ENCODE peak calls at places on chromosomes 13 and 19, in five cellular contexts. One of them, this sample, is unnamed.

GRCh38 chr13:95579303-95579702 is 26.8 kb downstream of the CLDN10 start:
- DNase-seq in fibroblast of the aortic adventitia: no peak
- DNase-seq in ACHN: no peak
- DNase-seq in NCI-H1105: no peak
- DNase-seq in stimulated activated CD8-positive, alpha-beta memory T cell treated with anti-CD3 and anti-CD28 coated beads, Interleukin-2, amount 100 ng/mL, for 48 hours: no peak
- DNase-seq in this sample: no peak

GRCh38 chr19:4676955-4677731 is 7.0 kb upstream of the MYDGF start:
- DNase-seq in fibroblast of the aortic adventitia: peak
- DNase-seq in ACHN: peak
- DNase-seq in NCI-H1105: no peak
- DNase-seq in stimulated activated CD8-positive, alpha-beta memory T cell treated with anti-CD3 and anti-CD28 coated beads, Interleukin-2, amount 100 ng/mL, for 48 hours: no peak
- DNase-seq in this sample: no peak

GRCh38 chr13:32314968-32315254 is 252 bp downstream of the ZAR1L start:
- DNase-seq in fibroblast of the aortic adventitia: peak
- DNase-seq in ACHN: peak
- DNase-seq in NCI-H1105: no peak
- DNase-seq in stimulated activated CD8-positive, alpha-beta memory T cell treated with anti-CD3 and anti-CD28 coated beads, Interleukin-2, amount 100 ng/mL, for 48 hours: peak
- DNase-seq in this sample: no peak

GRCh38 chr19:6259312-6259861 is 20.4 kb downstream of the MLLT1 start:
- DNase-seq in fibroblast of the aortic adventitia: peak
- DNase-seq in ACHN: no peak
- DNase-seq in NCI-H1105: no peak
- DNase-seq in stimulated activated CD8-positive, alpha-beta memory T cell treated with anti-CD3 and anti-CD28 coated beads, Interleukin-2, amount 100 ng/mL, for 48 hours: no peak
- DNase-seq in this sample: no peak

GRCh38 chr19:7832009-7832408 is 2.0 kb downstream of the EVI5L start:
- DNase-seq in fibroblast of the aortic adventitia: no peak
- DNase-seq in ACHN: no peak
- DNase-seq in NCI-H1105: no peak
- DNase-seq in stimulated activated CD8-positive, alpha-beta memory T cell treated with anti-CD3 and anti-CD28 coated beads, Interleukin-2, amount 100 ng/mL, for 48 hours: no peak
- DNase-seq in this sample: no peak

GRCh38 chr19:41887711-41888382 is 4.9 kb downstream of the ARHGEF1 start:
- DNase-seq in fibroblast of the aortic adventitia: no peak
- DNase-seq in ACHN: no peak
- DNase-seq in NCI-H1105: no peak
- DNase-seq in stimulated activated CD8-positive, alpha-beta memory T cell treated with anti-CD3 and anti-CD28 coated beads, Interleukin-2, amount 100 ng/mL, for 48 hours: peak
- DNase-seq in this sample: no peak

GRCh38 chr13:23868521-23868920 is 20.7 kb downstream of the MIPEP start:
- DNase-seq in fibroblast of the aortic adventitia: peak
- DNase-seq in ACHN: no peak
- DNase-seq in NCI-H1105: no peak
- DNase-seq in stimulated activated CD8-positive, alpha-beta memory T cell treated with anti-CD3 and anti-CD28 coated beads, Interleukin-2, amount 100 ng/mL, for 48 hours: no peak
- DNase-seq in this sample: no peak

GRCh38 chr19:28208745-28209144 is 1004.2 kb downstream of the UQCRFS1 start:
- DNase-seq in fibroblast of the aortic adventitia: no peak
- DNase-seq in ACHN: no peak
- DNase-seq in NCI-H1105: no peak
- DNase-seq in stimulated activated CD8-positive, alpha-beta memory T cell treated with anti-CD3 and anti-CD28 coated beads, Interleukin-2, amount 100 ng/mL, for 48 hours: no peak
- DNase-seq in this sample: no peak

GRCh38 chr13:27619093-27619705 is 1.1 kb downstream of the LNX2 start:
- DNase-seq in fibroblast of the aortic adventitia: peak
- DNase-seq in ACHN: peak
- DNase-seq in NCI-H1105: no peak
- DNase-seq in stimulated activated CD8-positive, alpha-beta memory T cell treated with anti-CD3 and anti-CD28 coated beads, Interleukin-2, amount 100 ng/mL, for 48 hours: no peak
- DNase-seq in this sample: no peak

GRCh38 chr13:46170687-46171086 is 11.3 kb downstream of the LCP1 start:
- DNase-seq in fibroblast of the aortic adventitia: no peak
- DNase-seq in ACHN: no peak
- DNase-seq in NCI-H1105: no peak
- DNase-seq in stimulated activated CD8-positive, alpha-beta memory T cell treated with anti-CD3 and anti-CD28 coated beads, Interleukin-2, amount 100 ng/mL, for 48 hours: no peak
- DNase-seq in this sample: no peak

GRCh38 chr19:17775245-17775927 is 19.6 kb upstream of the B3GNT3 start:
- DNase-seq in fibroblast of the aortic adventitia: peak
- DNase-seq in ACHN: peak
- DNase-seq in NCI-H1105: no peak
- DNase-seq in stimulated activated CD8-positive, alpha-beta memory T cell treated with anti-CD3 and anti-CD28 coated beads, Interleukin-2, amount 100 ng/mL, for 48 hours: no peak
- DNase-seq in this sample: no peak

GRCh38 chr19:39342647-39343305 is 555 bp downstream of the SAMD4B start:
- DNase-seq in fibroblast of the aortic adventitia: no peak
- DNase-seq in ACHN: no peak
- DNase-seq in NCI-H1105: no peak
- DNase-seq in stimulated activated CD8-positive, alpha-beta memory T cell treated with anti-CD3 and anti-CD28 coated beads, Interleukin-2, amount 100 ng/mL, for 48 hours: no peak
- DNase-seq in this sample: no peak

GRCh38 chr19:11673608-11674041 is 65.1 kb downstream of the ZNF823 start:
- DNase-seq in fibroblast of the aortic adventitia: peak
- DNase-seq in ACHN: no peak
- DNase-seq in NCI-H1105: no peak
- DNase-seq in stimulated activated CD8-positive, alpha-beta memory T cell treated with anti-CD3 and anti-CD28 coated beads, Interleukin-2, amount 100 ng/mL, for 48 hours: no peak
- DNase-seq in this sample: no peak

GRCh38 chr13:25922373-25922772 is 129.4 kb downstream of the SHISA2 start:
- DNase-seq in fibroblast of the aortic adventitia: no peak
- DNase-seq in ACHN: no peak
- DNase-seq in NCI-H1105: no peak
- DNase-seq in stimulated activated CD8-positive, alpha-beta memory T cell treated with anti-CD3 and anti-CD28 coated beads, Interleukin-2, amount 100 ng/mL, for 48 hours: no peak
- DNase-seq in this sample: no peak

GRCh38 chr19:4575267-4575793 is 15.8 kb upstream of the SEMA6B start:
- DNase-seq in fibroblast of the aortic adventitia: peak
- DNase-seq in ACHN: peak
- DNase-seq in NCI-H1105: no peak
- DNase-seq in stimulated activated CD8-positive, alpha-beta memory T cell treated with anti-CD3 and anti-CD28 coated beads, Interleukin-2, amount 100 ng/mL, for 48 hours: no peak
- DNase-seq in this sample: no peak

GRCh38 chr13:23806874-23807522 is 82.2 kb downstream of the MIPEP start:
- DNase-seq in fibroblast of the aortic adventitia: no peak
- DNase-seq in ACHN: no peak
- DNase-seq in NCI-H1105: no peak
- DNase-seq in stimulated activated CD8-positive, alpha-beta memory T cell treated with anti-CD3 and anti-CD28 coated beads, Interleukin-2, amount 100 ng/mL, for 48 hours: no peak
- DNase-seq in this sample: no peak

GRCh38 chr13:101785858-101786257 is 333.4 kb downstream of the ITGBL1 start:
- DNase-seq in fibroblast of the aortic adventitia: no peak
- DNase-seq in ACHN: peak
- DNase-seq in NCI-H1105: peak
- DNase-seq in stimulated activated CD8-positive, alpha-beta memory T cell treated with anti-CD3 and anti-CD28 coated beads, Interleukin-2, amount 100 ng/mL, for 48 hours: no peak
- DNase-seq in this sample: no peak

GRCh38 chr19:2837430-2837829 is 3.8 kb upstream of the ZNF555 start:
- DNase-seq in fibroblast of the aortic adventitia: no peak
- DNase-seq in ACHN: no peak
- DNase-seq in NCI-H1105: no peak
- DNase-seq in stimulated activated CD8-positive, alpha-beta memory T cell treated with anti-CD3 and anti-CD28 coated beads, Interleukin-2, amount 100 ng/mL, for 48 hours: no peak
- DNase-seq in this sample: no peak

GRCh38 chr13:76991432-76991795 is 467 bp upstream of the CLN5 start:
- DNase-seq in fibroblast of the aortic adventitia: no peak
- DNase-seq in ACHN: no peak
- DNase-seq in NCI-H1105: no peak
- DNase-seq in stimulated activated CD8-positive, alpha-beta memory T cell treated with anti-CD3 and anti-CD28 coated beads, Interleukin-2, amount 100 ng/mL, for 48 hours: peak
- DNase-seq in this sample: peak